ENCODE peak calls at places on chromosomes 6 and 20, in six cellular contexts. M, Y, L, Q, B and X are unnamed samples.

GRCh38 chr20:21182832-21183563 is 57.1 kb downstream of the KIZ start:
- DNase-seq in M (peak), Y (no peak), L (no peak), Q (peak), B (no peak), X (no peak)

GRCh38 chr6:129575378-129576118 is 134.4 kb downstream of the ARHGAP18 start:
- DNase-seq in M (peak), Y (no peak), L (no peak), Q (peak), B (no peak), X (peak)

GRCh38 chr6:122789862-122790739 is 1.0 kb downstream of the SMPDL3A start:
- DNase-seq in M (peak), Y (no peak), L (peak), Q (peak), B (peak), X (peak)

GRCh38 chr6:33673847-33674246 is 37.7 kb downstream of the UQCC2 start:
- DNase-seq in M (no peak), Y (no peak), L (no peak), Q (no peak), B (no peak), X (no peak)

GRCh38 chr20:44089987-44090674 is 96.9 kb downstream of the JPH2 start:
- DNase-seq in M (peak), Y (no peak), L (no peak), Q (peak), B (peak), X (no peak)

GRCh38 chr6:163667372-163668060 is 253.0 kb downstream of the QKI start:
- DNase-seq in M (no peak), Y (no peak), L (no peak), Q (no peak), B (no peak), X (no peak)

GRCh38 chr6:45212976-45213375 is 115.2 kb upstream of the RUNX2 start:
- DNase-seq in M (peak), Y (no peak), L (no peak), Q (peak), B (no peak), X (no peak)

GRCh38 chr6:3259491-3259958 is 778 bp downstream of the PSMG4 start:
- DNase-seq in M (peak), Y (peak), L (no peak), Q (peak), B (peak), X (no peak)

GRCh38 chr6:52582446-52582845 is 5.6 kb upstream of the TRAM2 start:
- DNase-seq in M (no peak), Y (no peak), L (no peak), Q (no peak), B (no peak), X (no peak)

GRCh38 chr20:33914871-33915270 is 78.8 kb upstream of the RALY start:
- DNase-seq in M (peak), Y (peak), L (no peak), Q (peak), B (peak), X (peak)

GRCh38 chr6:44788387-44788981 is 401.0 kb downstream of the CDC5L start:
- DNase-seq in M (no peak), Y (no peak), L (no peak), Q (no peak), B (no peak), X (no peak)

GRCh38 chr6:89297695-89298351 is 17.3 kb downstream of the GABRR2 start:
- DNase-seq in M (peak), Y (peak), L (no peak), Q (peak), B (peak), X (no peak)

GRCh38 chr20:52974155-52974554 is 2.0 kb downstream of the TSHZ2 start:
- DNase-seq in M (no peak), Y (peak), L (no peak), Q (no peak), B (no peak), X (no peak)

GRCh38 chr6:16326531-16326930 is 88.1 kb downstream of the GMPR start:
- DNase-seq in M (no peak), Y (no peak), L (no peak), Q (no peak), B (no peak), X (no peak)

GRCh38 chr6:72855471-72855870 is 233.6 kb downstream of the KCNQ5 start:
- DNase-seq in M (no peak), Y (no peak), L (no peak), Q (peak), B (no peak), X (no peak)

GRCh38 chr6:125574604-125575003 is 174.8 kb upstream of the HEY2 start:
- DNase-seq in M (no peak), Y (no peak), L (no peak), Q (no peak), B (no peak), X (no peak)

GRCh38 chr6:167953551-167953950 is 43.9 kb upstream of the KIF25 start:
- DNase-seq in M (no peak), Y (no peak), L (no peak), Q (no peak), B (no peak), X (no peak)

GRCh38 chr6:102670756-102671155 is 1277.2 kb downstream of the GRIK2 start:
- DNase-seq in M (no peak), Y (no peak), L (no peak), Q (peak), B (no peak), X (no peak)

GRCh38 chr20:44618318-44618731 is 33.2 kb downstream of the ADA start:
- DNase-seq in M (no peak), Y (peak), L (no peak), Q (no peak), B (no peak), X (no peak)